ENCODE peak calls at places on chromosomes 6 and 20, in six cellular contexts. One of them, this sample, is unnamed.

GRCh38 chr6:133235219-133235618 is 5.9 kb upstream of the EYA4 start:
- DNase-seq in amniotic stem cell: no peak
- DNase-seq in cardiac fibroblast: no peak
- DNase-seq in A673: no peak
- DNase-seq in NCI-H2029: no peak
- DNase-seq in activated CD4-positive, CD25-positive, alpha-beta regulatory T cell treated with anti-CD3 and anti-CD28 coated beads, Interleukin-2, amount 50 U/mL, for 16 hours: no peak
- DNase-seq in this sample: no peak

GRCh38 chr6:116210750-116211425 is 43.0 kb downstream of the TSPYL4 start:
- DNase-seq in A673: no peak
- DNase-seq in activated CD4-positive, CD25-positive, alpha-beta regulatory T cell treated with anti-CD3 and anti-CD28 coated beads, Interleukin-2, amount 50 U/mL, for 16 hours: no peak
- DNase-seq in NCI-H2029: peak; percentile 97
- DNase-seq in amniotic stem cell: no peak
- DNase-seq in cardiac fibroblast: peak; percentile 84
- DNase-seq in this sample: no peak

GRCh38 chr20:59579404-59580207 is 24.7 kb upstream of the PHACTR3 start:
- DNase-seq in amniotic stem cell: no peak
- DNase-seq in activated CD4-positive, CD25-positive, alpha-beta regulatory T cell treated with anti-CD3 and anti-CD28 coated beads, Interleukin-2, amount 50 U/mL, for 16 hours: no peak
- DNase-seq in NCI-H2029: no peak
- DNase-seq in cardiac fibroblast: no peak
- DNase-seq in A673: no peak
- DNase-seq in this sample: no peak

GRCh38 chr6:110178626-110179405 is 654 bp downstream of the WASF1 start:
- DNase-seq in NCI-H2029: peak; percentile 23
- DNase-seq in amniotic stem cell: peak; percentile 42
- DNase-seq in activated CD4-positive, CD25-positive, alpha-beta regulatory T cell treated with anti-CD3 and anti-CD28 coated beads, Interleukin-2, amount 50 U/mL, for 16 hours: no peak
- DNase-seq in A673: peak; percentile 89
- DNase-seq in cardiac fibroblast: peak; percentile 72
- DNase-seq in this sample: peak; percentile 68

GRCh38 chr20:3390759-3391500 is 16.5 kb downstream of the DNAAF9 start:
- DNase-seq in cardiac fibroblast: no peak
- DNase-seq in activated CD4-positive, CD25-positive, alpha-beta regulatory T cell treated with anti-CD3 and anti-CD28 coated beads, Interleukin-2, amount 50 U/mL, for 16 hours: no peak
- DNase-seq in NCI-H2029: no peak
- DNase-seq in A673: no peak
- DNase-seq in amniotic stem cell: no peak
- DNase-seq in this sample: no peak

GRCh38 chr6:166997768-166998255 is 1.4 kb upstream of the CEP43 start:
- DNase-seq in cardiac fibroblast: peak; percentile 81
- DNase-seq in A673: peak; percentile 60
- DNase-seq in NCI-H2029: peak; percentile 9
- DNase-seq in activated CD4-positive, CD25-positive, alpha-beta regulatory T cell treated with anti-CD3 and anti-CD28 coated beads, Interleukin-2, amount 50 U/mL, for 16 hours: no peak
- DNase-seq in amniotic stem cell: peak; percentile 62
- DNase-seq in this sample: peak; percentile 76

GRCh38 chr20:32052090-32052791 is at the start of gene HCK:
- DNase-seq in activated CD4-positive, CD25-positive, alpha-beta regulatory T cell treated with anti-CD3 and anti-CD28 coated beads, Interleukin-2, amount 50 U/mL, for 16 hours: no peak
- DNase-seq in NCI-H2029: no peak
- DNase-seq in A673: no peak
- DNase-seq in amniotic stem cell: no peak
- DNase-seq in cardiac fibroblast: no peak
- DNase-seq in this sample: no peak

GRCh38 chr6:50927816-50928215 is 109.1 kb downstream of the TFAP2B start:
- DNase-seq in activated CD4-positive, CD25-positive, alpha-beta regulatory T cell treated with anti-CD3 and anti-CD28 coated beads, Interleukin-2, amount 50 U/mL, for 16 hours: no peak
- DNase-seq in amniotic stem cell: no peak
- DNase-seq in NCI-H2029: no peak
- DNase-seq in cardiac fibroblast: no peak
- DNase-seq in A673: no peak
- DNase-seq in this sample: no peak

GRCh38 chr20:33866398-33867079 is 55.4 kb downstream of the CHMP4B start:
- DNase-seq in NCI-H2029: no peak
- DNase-seq in A673: no peak
- DNase-seq in activated CD4-positive, CD25-positive, alpha-beta regulatory T cell treated with anti-CD3 and anti-CD28 coated beads, Interleukin-2, amount 50 U/mL, for 16 hours: no peak
- DNase-seq in amniotic stem cell: no peak
- DNase-seq in cardiac fibroblast: no peak
- DNase-seq in this sample: no peak

GRCh38 chr6:69848552-69848951 is 17.8 kb upstream of the COL19A1 start:
- DNase-seq in cardiac fibroblast: no peak
- DNase-seq in amniotic stem cell: no peak
- DNase-seq in A673: no peak
- DNase-seq in NCI-H2029: no peak
- DNase-seq in activated CD4-positive, CD25-positive, alpha-beta regulatory T cell treated with anti-CD3 and anti-CD28 coated beads, Interleukin-2, amount 50 U/mL, for 16 hours: no peak
- DNase-seq in this sample: no peak

GRCh38 chr6:151763303-151763702 is 44.2 kb upstream of the ESR1 start:
- DNase-seq in NCI-H2029: no peak
- DNase-seq in A673: peak; percentile 47
- DNase-seq in amniotic stem cell: no peak
- DNase-seq in cardiac fibroblast: peak; percentile 75
- DNase-seq in activated CD4-positive, CD25-positive, alpha-beta regulatory T cell treated with anti-CD3 and anti-CD28 coated beads, Interleukin-2, amount 50 U/mL, for 16 hours: no peak
- DNase-seq in this sample: peak; percentile 66

GRCh38 chr6:3231213-3232016 is 4.0 kb upstream of the TUBB2B start:
- DNase-seq in activated CD4-positive, CD25-positive, alpha-beta regulatory T cell treated with anti-CD3 and anti-CD28 coated beads, Interleukin-2, amount 50 U/mL, for 16 hours: no peak
- DNase-seq in NCI-H2029: peak; percentile 95
- DNase-seq in cardiac fibroblast: peak; percentile 51
- DNase-seq in A673: peak; percentile 85
- DNase-seq in amniotic stem cell: peak; percentile 49
- DNase-seq in this sample: peak; percentile 73

GRCh38 chr20:4867036-4867435 is 134.3 kb downstream of the SLC23A2 start:
- DNase-seq in NCI-H2029: no peak
- DNase-seq in A673: no peak
- DNase-seq in activated CD4-positive, CD25-positive, alpha-beta regulatory T cell treated with anti-CD3 and anti-CD28 coated beads, Interleukin-2, amount 50 U/mL, for 16 hours: no peak
- DNase-seq in cardiac fibroblast: no peak
- DNase-seq in amniotic stem cell: no peak
- DNase-seq in this sample: no peak

GRCh38 chr20:46348972-46349741 is 40.9 kb upstream of the CDH22 start:
- DNase-seq in amniotic stem cell: no peak
- DNase-seq in NCI-H2029: peak; percentile 36
- DNase-seq in cardiac fibroblast: peak; percentile 54
- DNase-seq in A673: peak; percentile 68
- DNase-seq in activated CD4-positive, CD25-positive, alpha-beta regulatory T cell treated with anti-CD3 and anti-CD28 coated beads, Interleukin-2, amount 50 U/mL, for 16 hours: peak; percentile 16
- DNase-seq in this sample: peak; percentile 47

GRCh38 chr6:105641507-105641906 is 238.6 kb upstream of the PREP start:
- DNase-seq in amniotic stem cell: no peak
- DNase-seq in A673: no peak
- DNase-seq in cardiac fibroblast: no peak
- DNase-seq in activated CD4-positive, CD25-positive, alpha-beta regulatory T cell treated with anti-CD3 and anti-CD28 coated beads, Interleukin-2, amount 50 U/mL, for 16 hours: no peak
- DNase-seq in NCI-H2029: no peak
- DNase-seq in this sample: no peak

GRCh38 chr6:157376706-157377230 is 4.2 kb upstream of the ZDHHC14 start:
- DNase-seq in A673: no peak
- DNase-seq in cardiac fibroblast: no peak
- DNase-seq in NCI-H2029: peak; percentile 86
- DNase-seq in amniotic stem cell: no peak
- DNase-seq in activated CD4-positive, CD25-positive, alpha-beta regulatory T cell treated with anti-CD3 and anti-CD28 coated beads, Interleukin-2, amount 50 U/mL, for 16 hours: no peak
- DNase-seq in this sample: no peak

GRCh38 chr6:99348220-99348822 is 1.2 kb downstream of the FAXC start:
- DNase-seq in activated CD4-positive, CD25-positive, alpha-beta regulatory T cell treated with anti-CD3 and anti-CD28 coated beads, Interleukin-2, amount 50 U/mL, for 16 hours: no peak
- DNase-seq in amniotic stem cell: no peak
- DNase-seq in cardiac fibroblast: no peak
- DNase-seq in NCI-H2029: no peak
- DNase-seq in A673: no peak
- DNase-seq in this sample: no peak

GRCh38 chr6:125310994-125311649 is 9.4 kb upstream of the HDDC2 start:
- DNase-seq in NCI-H2029: peak; percentile 91
- DNase-seq in A673: peak; percentile 76
- DNase-seq in activated CD4-positive, CD25-positive, alpha-beta regulatory T cell treated with anti-CD3 and anti-CD28 coated beads, Interleukin-2, amount 50 U/mL, for 16 hours: no peak
- DNase-seq in amniotic stem cell: peak; percentile 31
- DNase-seq in cardiac fibroblast: peak; percentile 80
- DNase-seq in this sample: peak; percentile 66

GRCh38 chr6:46053034-46053933 is 37.6 kb upstream of the CLIC5 start:
- DNase-seq in cardiac fibroblast: peak; percentile 59
- DNase-seq in A673: no peak
- DNase-seq in activated CD4-positive, CD25-positive, alpha-beta regulatory T cell treated with anti-CD3 and anti-CD28 coated beads, Interleukin-2, amount 50 U/mL, for 16 hours: no peak
- DNase-seq in amniotic stem cell: no peak
- DNase-seq in NCI-H2029: no peak
- DNase-seq in this sample: peak; percentile 5

GRCh38 chr20:45886590-45887345 is 654 bp downstream of the SPATA25 start:
- DNase-seq in A673: no peak
- DNase-seq in NCI-H2029: no peak
- DNase-seq in cardiac fibroblast: no peak
- DNase-seq in amniotic stem cell: no peak
- DNase-seq in activated CD4-positive, CD25-positive, alpha-beta regulatory T cell treated with anti-CD3 and anti-CD28 coated beads, Interleukin-2, amount 50 U/mL, for 16 hours: no peak
- DNase-seq in this sample: no peak

GRCh38 chr6:54003316-54003715 is 107.9 kb upstream of the MLIP start:
- DNase-seq in amniotic stem cell: no peak
- DNase-seq in NCI-H2029: no peak
- DNase-seq in activated CD4-positive, CD25-positive, alpha-beta regulatory T cell treated with anti-CD3 and anti-CD28 coated beads, Interleukin-2, amount 50 U/mL, for 16 hours: no peak
- DNase-seq in cardiac fibroblast: no peak
- DNase-seq in A673: no peak
- DNase-seq in this sample: no peak

GRCh38 chr20:49642808-49643207 is 70.9 kb downstream of the B4GALT5 start:
- DNase-seq in activated CD4-positive, CD25-positive, alpha-beta regulatory T cell treated with anti-CD3 and anti-CD28 coated beads, Interleukin-2, amount 50 U/mL, for 16 hours: no peak
- DNase-seq in A673: no peak
- DNase-seq in amniotic stem cell: no peak
- DNase-seq in NCI-H2029: no peak
- DNase-seq in cardiac fibroblast: no peak
- DNase-seq in this sample: no peak

GRCh38 chr20:62281161-62281933 is 21.4 kb upstream of the ADRM1 start:
- DNase-seq in amniotic stem cell: no peak
- DNase-seq in NCI-H2029: no peak
- DNase-seq in activated CD4-positive, CD25-positive, alpha-beta regulatory T cell treated with anti-CD3 and anti-CD28 coated beads, Interleukin-2, amount 50 U/mL, for 16 hours: no peak
- DNase-seq in cardiac fibroblast: no peak
- DNase-seq in A673: no peak
- DNase-seq in this sample: no peak

GRCh38 chr20:62523473-62524203 is 47.8 kb upstream of the GATA5 start:
- DNase-seq in NCI-H2029: no peak
- DNase-seq in A673: no peak
- DNase-seq in amniotic stem cell: no peak
- DNase-seq in cardiac fibroblast: no peak
- DNase-seq in activated CD4-positive, CD25-positive, alpha-beta regulatory T cell treated with anti-CD3 and anti-CD28 coated beads, Interleukin-2, amount 50 U/mL, for 16 hours: no peak
- DNase-seq in this sample: no peak

GRCh38 chr6:120211955-120212792 is 862.6 kb upstream of the MAN1A1 start:
- DNase-seq in cardiac fibroblast: peak; percentile 11
- DNase-seq in A673: no peak
- DNase-seq in activated CD4-positive, CD25-positive, alpha-beta regulatory T cell treated with anti-CD3 and anti-CD28 coated beads, Interleukin-2, amount 50 U/mL, for 16 hours: no peak
- DNase-seq in amniotic stem cell: no peak
- DNase-seq in NCI-H2029: no peak
- DNase-seq in this sample: peak; percentile 75

GRCh38 chr20:11159728-11160127 is 485.9 kb upstream of the JAG1 start:
- DNase-seq in cardiac fibroblast: peak; percentile 29
- DNase-seq in A673: no peak
- DNase-seq in amniotic stem cell: no peak
- DNase-seq in activated CD4-positive, CD25-positive, alpha-beta regulatory T cell treated with anti-CD3 and anti-CD28 coated beads, Interleukin-2, amount 50 U/mL, for 16 hours: no peak
- DNase-seq in NCI-H2029: no peak
- DNase-seq in this sample: peak; percentile 79

GRCh38 chr6:148825492-148825891 is 78.7 kb downstream of the UST start:
- DNase-seq in amniotic stem cell: no peak
- DNase-seq in NCI-H2029: no peak
- DNase-seq in activated CD4-positive, CD25-positive, alpha-beta regulatory T cell treated with anti-CD3 and anti-CD28 coated beads, Interleukin-2, amount 50 U/mL, for 16 hours: no peak
- DNase-seq in A673: no peak
- DNase-seq in cardiac fibroblast: no peak
- DNase-seq in this sample: no peak

GRCh38 chr6:20873425-20874190 is 339.4 kb downstream of the CDKAL1 start:
- DNase-seq in activated CD4-positive, CD25-positive, alpha-beta regulatory T cell treated with anti-CD3 and anti-CD28 coated beads, Interleukin-2, amount 50 U/mL, for 16 hours: no peak
- DNase-seq in cardiac fibroblast: peak; percentile 46
- DNase-seq in NCI-H2029: no peak
- DNase-seq in amniotic stem cell: no peak
- DNase-seq in A673: peak; percentile 27
- DNase-seq in this sample: no peak

GRCh38 chr6:81938991-81939773 is 186.7 kb upstream of the TENT5A start:
- DNase-seq in amniotic stem cell: peak; percentile 39
- DNase-seq in A673: no peak
- DNase-seq in cardiac fibroblast: peak; percentile 65
- DNase-seq in activated CD4-positive, CD25-positive, alpha-beta regulatory T cell treated with anti-CD3 and anti-CD28 coated beads, Interleukin-2, amount 50 U/mL, for 16 hours: no peak
- DNase-seq in NCI-H2029: no peak
- DNase-seq in this sample: peak; percentile 81

GRCh38 chr6:2792330-2792729 is 27.1 kb downstream of the WRNIP1 start:
- DNase-seq in A673: no peak
- DNase-seq in NCI-H2029: no peak
- DNase-seq in cardiac fibroblast: peak; percentile 69
- DNase-seq in amniotic stem cell: no peak
- DNase-seq in activated CD4-positive, CD25-positive, alpha-beta regulatory T cell treated with anti-CD3 and anti-CD28 coated beads, Interleukin-2, amount 50 U/mL, for 16 hours: no peak
- DNase-seq in this sample: no peak

GRCh38 chr20:6152777-6153176 is 29.9 kb upstream of the FERMT1 start:
- DNase-seq in cardiac fibroblast: no peak
- DNase-seq in A673: no peak
- DNase-seq in activated CD4-positive, CD25-positive, alpha-beta regulatory T cell treated with anti-CD3 and anti-CD28 coated beads, Interleukin-2, amount 50 U/mL, for 16 hours: no peak
- DNase-seq in amniotic stem cell: no peak
- DNase-seq in NCI-H2029: no peak
- DNase-seq in this sample: no peak

GRCh38 chr6:13075491-13075845 is 252.9 kb downstream of the TBC1D7 start:
- DNase-seq in activated CD4-positive, CD25-positive, alpha-beta regulatory T cell treated with anti-CD3 and anti-CD28 coated beads, Interleukin-2, amount 50 U/mL, for 16 hours: no peak
- DNase-seq in amniotic stem cell: no peak
- DNase-seq in NCI-H2029: no peak
- DNase-seq in A673: no peak
- DNase-seq in cardiac fibroblast: no peak
- DNase-seq in this sample: no peak

GRCh38 chr6:136069119-136069518 is 181.0 kb downstream of the MTFR2 start:
- DNase-seq in NCI-H2029: no peak
- DNase-seq in amniotic stem cell: no peak
- DNase-seq in cardiac fibroblast: peak; percentile 87
- DNase-seq in activated CD4-positive, CD25-positive, alpha-beta regulatory T cell treated with anti-CD3 and anti-CD28 coated beads, Interleukin-2, amount 50 U/mL, for 16 hours: no peak
- DNase-seq in A673: no peak
- DNase-seq in this sample: peak; percentile 70

GRCh38 chr6:17280552-17281090 is 540 bp upstream of the RBM24 start:
- DNase-seq in A673: peak; percentile 36
- DNase-seq in NCI-H2029: no peak
- DNase-seq in cardiac fibroblast: no peak
- DNase-seq in amniotic stem cell: no peak
- DNase-seq in activated CD4-positive, CD25-positive, alpha-beta regulatory T cell treated with anti-CD3 and anti-CD28 coated beads, Interleukin-2, amount 50 U/mL, for 16 hours: no peak
- DNase-seq in this sample: no peak

GRCh38 chr6:135680964-135681913 is 170.3 kb upstream of the PDE7B start:
- DNase-seq in cardiac fibroblast: no peak
- DNase-seq in A673: no peak
- DNase-seq in amniotic stem cell: no peak
- DNase-seq in NCI-H2029: peak; percentile 46
- DNase-seq in activated CD4-positive, CD25-positive, alpha-beta regulatory T cell treated with anti-CD3 and anti-CD28 coated beads, Interleukin-2, amount 50 U/mL, for 16 hours: no peak
- DNase-seq in this sample: no peak

GRCh38 chr6:157715766-157716171 is 107.3 kb upstream of the SNX9 start:
- DNase-seq in activated CD4-positive, CD25-positive, alpha-beta regulatory T cell treated with anti-CD3 and anti-CD28 coated beads, Interleukin-2, amount 50 U/mL, for 16 hours: no peak
- DNase-seq in cardiac fibroblast: peak; percentile 94
- DNase-seq in NCI-H2029: no peak
- DNase-seq in amniotic stem cell: peak; percentile 85
- DNase-seq in A673: no peak
- DNase-seq in this sample: peak; percentile 98

This sample was measured in fibroblast of villous mesenchyme.